ENCODE peak calls at places on chromosome 15, in four cellular contexts. F is H9, L is mammary epithelial cell, K is endodermal cell. Z is an unnamed sample. For H3K4me1, the result is how much of the 10 kb centered on the place peaks cover.

GRCh38 chr15:84034831-84035753 is 200.5 kb upstream of the GOLGA6L4 start:
- DNase-seq in F (peak), L (peak), K (peak), Z (no peak)

GRCh38 chr15:45197512-45197911 is 9.7 kb upstream of the SHF start:
- DNase-seq in F (no peak), K (no peak), L (no peak), Z (no peak)

GRCh38 chr15:93779341-93779740 is 452.0 kb upstream of the MCTP2 start:
- DNase-seq in L (no peak), K (no peak), F (no peak), Z (no peak)

GRCh38 chr15:64356443-64357040 is 569 bp upstream of the CSNK1G1 start:
- DNase-seq in L (no peak), F (no peak), K (no peak), Z (no peak)

GRCh38 chr15:44066211-44066827 is 128.8 kb downstream of the FRMD5 start:
- DNase-seq in L (peak), F (peak), K (peak), Z (peak)

GRCh38 chr15:94416829-94417228 is 185.5 kb downstream of the MCTP2 start:
- DNase-seq in F (no peak), L (no peak), K (no peak), Z (no peak)

GRCh38 chr15:78540955-78541743 is 905 bp downstream of the PSMA4 start:
- DNase-seq in L (peak), F (no peak), K (no peak), Z (no peak)

GRCh38 chr15:40308844-40309189 is 1.1 kb upstream of the PLCB2 start:
- DNase-seq in K (no peak), F (no peak), L (no peak), Z (peak)

GRCh38 chr15:62164500-62165028 is 521 bp downstream of the C2CD4B start:
- DNase-seq in L (peak), K (peak), F (peak), Z (peak)

GRCh38 chr15:84653584-84653909 is 536 bp downstream of the WDR73 start:
- DNase-seq in F (no peak), K (no peak), L (no peak), Z (no peak)

GRCh38 chr15:87547470-87548181 is 708.9 kb downstream of the NTRK3 start:
- DNase-seq in K (no peak), L (no peak), F (no peak), Z (no peak)

GRCh38 chr15:40367673-40368611 is 9.9 kb downstream of the DISP2 start:
- DNase-seq in L (peak), F (peak), K (peak), Z (peak)

GRCh38 chr15:36601952-36602351 is 22.5 kb downstream of the CDIN1 start:
- DNase-seq in L (no peak), K (no peak), F (no peak), Z (no peak)

GRCh38 chr15:48823237-48823636 is 12.4 kb upstream of the CEP152 start:
- DNase-seq in K (peak), L (no peak), F (peak), Z (no peak)

GRCh38 chr15:48395532-48396011 is 64.3 kb downstream of the DUT start:
- DNase-seq in L (peak), K (no peak), F (no peak), Z (peak)

GRCh38 chr15:98658831-98659699 is 10.7 kb downstream of the IGF1R start:
- DNase-seq in K (peak), F (no peak), L (peak), Z (peak)

GRCh38 chr15:78811825-78812183 is 540 bp upstream of the ADAMTS7 start:
- DNase-seq in F (no peak), L (no peak), K (no peak), Z (no peak)

GRCh38 chr15:59360896-59361295 is 11.8 kb downstream of the MYO1E start:
- DNase-seq in F (no peak), K (no peak), L (no peak), Z (no peak)

GRCh38 chr15:94670436-94671034 is 439.2 kb downstream of the MCTP2 start:
- DNase-seq in L (peak), F (no peak), K (no peak), Z (no peak)

GRCh38 chr15:89984001-89984400 is 17.1 kb upstream of the ZNF710 start:
- DNase-seq in K (no peak), L (no peak), F (no peak), Z (no peak)

GRCh38 chr15:29623240-29623639 is 199.0 kb downstream of the TJP1 start:
- DNase-seq in L (no peak), F (no peak), K (no peak), Z (no peak)

GRCh38 chr15:63483521-63484371 is 20.6 kb upstream of the USP3 start:
- DNase-seq in F (no peak), L (no peak), K (no peak), Z (no peak)

GRCh38 chr15:89494006-89494405 is 2.4 kb downstream of the RHCG start:
- DNase-seq in F (no peak), K (no peak), L (no peak), Z (no peak)

GRCh38 chr15:80490431-80490990 is 86.3 kb downstream of the ARNT2 start:
- DNase-seq in L (no peak), F (no peak), K (no peak), Z (no peak)

GRCh38 chr15:87201986-87202385 is 1054.6 kb downstream of the NTRK3 start:
- DNase-seq in L (no peak), K (no peak), F (no peak), Z (no peak)

GRCh38 chr15:48966595-48967301 is 3.0 kb upstream of the SHC4 start:
- DNase-seq in L (peak), K (no peak), F (no peak), Z (no peak)

GRCh38 chr15:68550498-68551295 is 28.1 kb upstream of the CORO2B start:
- DNase-seq in F (peak), K (peak), L (peak), Z (peak)

GRCh38 chr15:25673972-25674371 is 189.2 kb downstream of the ATP10A start:
- DNase-seq in F (no peak), L (no peak), K (no peak), Z (no peak)

GRCh38 chr15:35545316-35545824 is 595 bp downstream of the DPH6 start:
- DNase-seq in L (peak), K (no peak), F (peak), Z (peak)

GRCh38 chr15:77857419-77857818 is 220.1 kb downstream of the TBC1D2B start:
- DNase-seq in K (peak), L (no peak), F (peak), Z (no peak)

GRCh38 chr15:72195101-72195511 is 2.5 kb downstream of the GRAMD2A start:
- DNase-seq in F (no peak), L (peak), K (peak), Z (no peak)
- H3K27ac ChIP-seq in F (no peak), L (no peak), K (no peak), Z (no peak)

DNA sequence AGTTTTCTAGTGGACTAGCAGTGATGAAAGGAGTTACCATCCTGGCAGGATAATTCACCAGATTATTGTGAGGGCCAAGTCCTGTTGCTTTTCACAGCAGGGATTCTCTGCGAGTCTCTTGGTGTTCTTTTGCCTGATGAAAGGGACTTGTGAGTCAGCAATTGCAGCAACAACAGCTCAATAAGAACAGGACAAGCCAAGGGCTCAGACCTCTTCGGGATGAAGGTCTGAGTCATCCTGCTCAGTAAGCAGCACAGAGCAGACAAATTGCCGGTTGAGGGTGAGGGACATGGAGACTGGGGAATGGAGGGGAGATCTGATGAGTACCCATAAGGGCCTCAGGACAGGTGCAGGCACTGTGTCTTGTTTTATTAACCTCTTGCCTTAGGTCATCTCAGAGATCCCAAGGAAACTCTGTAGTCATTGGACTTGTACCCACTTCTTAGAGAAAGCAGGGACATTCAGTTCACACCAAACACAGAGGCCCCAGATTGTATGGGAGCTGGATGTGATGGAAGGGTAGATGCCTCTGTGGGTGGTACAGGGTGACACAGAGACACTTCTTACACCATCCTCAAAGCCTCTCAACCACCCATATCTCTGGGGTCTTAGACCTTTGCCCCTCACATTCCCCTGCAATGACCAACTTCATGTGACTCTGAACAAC is 173.8 kb upstream of the TLE3 start:
- DNase-seq in L (peak), F (no peak), K (peak), Z (peak)
- H3K4me1 ChIP-seq in L (under half), F (under half), K (under half), Z (under half)

DNA sequence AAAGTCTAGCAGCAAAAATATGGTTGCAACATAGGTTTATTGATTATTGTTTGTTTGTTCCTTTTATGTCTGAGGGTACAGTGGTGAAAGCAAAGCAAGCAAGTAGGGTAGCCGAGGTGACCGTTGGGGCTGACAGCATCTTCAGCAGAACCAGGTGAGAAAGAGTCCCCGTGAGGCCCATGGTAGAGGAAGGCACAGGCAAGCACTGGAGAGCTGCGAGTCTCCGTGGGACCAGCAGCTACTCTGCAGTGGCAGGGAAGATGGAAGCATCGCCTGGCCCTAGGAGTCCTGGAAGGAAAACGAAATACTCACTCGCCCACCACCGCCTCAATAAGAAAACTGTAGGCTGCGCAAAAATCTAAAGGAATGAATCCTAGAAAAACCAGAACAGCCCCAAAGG is 25.3 kb upstream of the GABRA5 start:
- DNase-seq in L (no peak), F (no peak), K (peak), Z (no peak)
- H3K27ac ChIP-seq in L (no peak), F (no peak), K (no peak), Z (no peak)

GRCh38 chr15:67165653-67166260 is 88.7 kb downstream of the AAGAB start:
- DNase-seq in F (peak), L (no peak), K (peak), Z (no peak)
- H3K4me1 ChIP-seq in F (under half), L (under half), K (under half), Z (under half)

DNA sequence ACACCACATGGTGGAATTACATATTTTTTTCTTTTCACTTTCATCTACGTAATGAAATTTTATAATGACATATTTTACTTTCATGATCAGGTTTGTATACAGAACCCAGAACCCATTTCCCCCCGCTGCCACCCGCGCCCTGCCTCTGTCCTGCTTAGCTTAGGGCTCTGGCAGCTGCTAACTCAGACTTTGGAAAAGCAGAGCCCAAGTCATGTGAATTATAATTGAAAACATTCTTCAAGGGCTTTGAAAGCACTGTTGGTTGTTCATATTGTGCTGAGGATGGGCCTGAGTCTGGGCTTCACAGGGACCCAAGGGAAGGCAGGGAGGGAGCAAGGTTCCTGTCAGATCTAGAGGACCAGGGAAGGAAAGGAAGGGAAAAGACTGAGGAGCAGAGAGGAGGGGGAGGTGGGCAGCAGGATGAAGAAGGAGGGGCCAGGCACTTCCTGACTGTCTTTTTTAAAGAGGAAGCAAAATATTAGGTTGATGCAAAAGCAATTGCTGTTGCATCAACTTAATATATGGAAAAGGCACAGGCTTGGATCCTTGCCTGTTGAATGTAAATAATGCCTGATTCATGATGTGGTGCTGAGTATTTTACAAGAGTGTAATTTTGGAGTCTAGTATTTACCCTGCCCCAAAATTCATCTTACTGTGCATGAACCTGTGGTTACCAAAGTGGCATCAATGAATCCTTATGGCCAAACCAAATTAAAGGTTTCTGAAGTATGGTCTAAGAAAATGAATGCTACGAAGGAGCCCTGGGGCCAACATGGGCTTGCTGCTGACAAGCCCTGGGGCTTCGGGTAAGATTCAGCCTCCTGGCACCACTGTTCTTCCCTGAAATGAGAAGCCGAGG is 136.4 kb downstream of the MEX3B start:
- DNase-seq in F (no peak), K (no peak), L (no peak), Z (no peak)
- H3K27ac ChIP-seq in F (no peak), K (no peak), L (no peak), Z (peak)

DNA sequence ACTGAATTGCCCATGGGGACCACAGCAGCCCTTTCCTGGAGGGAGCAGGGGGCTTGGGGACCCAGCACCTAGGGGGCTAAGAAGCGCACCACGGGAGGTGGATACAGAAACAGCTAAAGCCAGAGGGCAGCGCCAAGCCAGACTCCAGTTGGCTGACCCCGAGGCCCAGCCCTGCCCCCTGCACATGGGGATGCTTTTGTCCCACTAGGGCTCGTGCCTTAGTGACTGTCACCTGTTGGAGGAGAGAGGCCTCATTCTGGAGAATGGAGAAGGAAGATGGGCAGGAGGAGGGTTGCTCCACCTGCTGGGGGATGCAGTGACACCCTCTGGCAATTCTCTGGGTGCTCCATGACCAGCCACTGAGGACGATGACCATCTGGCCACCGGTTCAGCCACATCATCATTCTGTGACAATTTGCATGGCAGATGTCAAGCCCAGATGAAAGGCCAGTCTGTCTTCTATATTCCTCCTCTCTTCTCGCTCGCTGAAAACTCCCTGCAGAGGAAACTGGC is 167.8 kb upstream of the TLE3 start:
- DNase-seq in F (no peak), K (no peak), L (no peak), Z (no peak)
- H3K4me1 ChIP-seq in F (under half), K (under half), L (under half), Z (under half)

GRCh38 chr15:67156426-67156825 is 91.0 kb downstream of the SMAD3 start:
- DNase-seq in K (no peak), F (no peak), L (peak), Z (no peak)
- H3K27ac ChIP-seq in K (no peak), F (no peak), L (no peak), Z (no peak)

GRCh38 chr15:31320022-31320421 is 6.6 kb upstream of the KLF13 start:
- DNase-seq in K (no peak), L (no peak), F (no peak), Z (no peak)
- H3K4me1 ChIP-seq in K (under half), L (under half), F (under half), Z (under half)